ENCODE peak calls at places on chromosomes 4 and X, in five cellular contexts. One of them, this sample, is unnamed.

GRCh38 chr4:103915224-103915869 is 195.6 kb upstream of the TACR3 start:
- DNase-seq in trophoblast cell: peak; percentile 45
- DNase-seq in neuronal stem cell: no peak
- DNase-seq in H1: no peak
- DNase-seq in H9: no peak
- DNase-seq in this sample: peak; percentile 31

GRCh38 chrX:40580537-40581332 is at the start of gene ATP6AP2:
- DNase-seq in H9: peak; percentile 97
- DNase-seq in trophoblast cell: peak; percentile 92
- DNase-seq in H1: peak; percentile 56
- DNase-seq in neuronal stem cell: peak; percentile 88
- DNase-seq in this sample: peak; percentile 94

GRCh38 chr4:95540227-95540626 is 8.5 kb downstream of the UNC5C start:
- DNase-seq in H1: no peak
- DNase-seq in H9: no peak
- DNase-seq in neuronal stem cell: no peak
- DNase-seq in trophoblast cell: no peak
- DNase-seq in this sample: peak; percentile 76

GRCh38 chr4:5619913-5620625 is 88.3 kb downstream of the EVC2 start:
- DNase-seq in H9: no peak
- DNase-seq in trophoblast cell: no peak
- DNase-seq in neuronal stem cell: no peak
- DNase-seq in H1: no peak
- DNase-seq in this sample: peak; percentile 39

GRCh38 chr4:52848255-52848654 is 13.9 kb upstream of the RASL11B start:
- DNase-seq in H9: no peak
- DNase-seq in H1: no peak
- DNase-seq in neuronal stem cell: no peak
- DNase-seq in trophoblast cell: no peak
- DNase-seq in this sample: no peak

GRCh38 chr4:161937596-161937995 is 226.2 kb downstream of the FSTL5 start:
- DNase-seq in H9: no peak
- DNase-seq in neuronal stem cell: no peak
- DNase-seq in H1: no peak
- DNase-seq in trophoblast cell: peak; percentile 63
- DNase-seq in this sample: no peak

GRCh38 chr4:155564880-155565279 is 101.8 kb upstream of the GUCY1A1 start:
- DNase-seq in H1: no peak
- DNase-seq in trophoblast cell: no peak
- DNase-seq in H9: no peak
- DNase-seq in neuronal stem cell: no peak
- DNase-seq in this sample: no peak

GRCh38 chr4:101125045-101125713 is 222.1 kb downstream of the PPP3CA start:
- DNase-seq in H1: no peak
- DNase-seq in H9: no peak
- DNase-seq in trophoblast cell: no peak
- DNase-seq in neuronal stem cell: no peak
- DNase-seq in this sample: no peak

GRCh38 chrX:136608295-136608933 is 39.5 kb upstream of the CD40LG start:
- DNase-seq in H9: peak; percentile 30
- DNase-seq in neuronal stem cell: no peak
- DNase-seq in trophoblast cell: no peak
- DNase-seq in H1: no peak
- DNase-seq in this sample: no peak

GRCh38 chrX:63560601-63561218 is 209.6 kb upstream of the SPIN4 start:
- DNase-seq in H1: peak; percentile 57
- DNase-seq in H9: peak; percentile 84
- DNase-seq in trophoblast cell: peak; percentile 64
- DNase-seq in neuronal stem cell: peak; percentile 53
- DNase-seq in this sample: peak; percentile 82

GRCh38 chr4:46274717-46275116 is 115.2 kb downstream of the GABRA2 start:
- DNase-seq in neuronal stem cell: no peak
- DNase-seq in H1: no peak
- DNase-seq in trophoblast cell: no peak
- DNase-seq in H9: no peak
- DNase-seq in this sample: no peak

GRCh38 chr4:23456864-23457263 is 433.0 kb downstream of the PPARGC1A start:
- DNase-seq in neuronal stem cell: no peak
- DNase-seq in H9: no peak
- DNase-seq in H1: no peak
- DNase-seq in trophoblast cell: no peak
- DNase-seq in this sample: no peak

GRCh38 chr4:65917486-65917885 is 247.2 kb upstream of the EPHA5 start:
- DNase-seq in trophoblast cell: peak; percentile 4
- DNase-seq in H9: no peak
- DNase-seq in H1: no peak
- DNase-seq in neuronal stem cell: no peak
- DNase-seq in this sample: peak; percentile 61

GRCh38 chrX:16727637-16728036 is 8.2 kb downstream of the SYAP1 start:
- DNase-seq in trophoblast cell: no peak
- DNase-seq in H1: no peak
- DNase-seq in H9: no peak
- DNase-seq in neuronal stem cell: no peak
- DNase-seq in this sample: no peak

GRCh38 chrX:74506310-74507115 is 85.2 kb downstream of the SLC16A2 start:
- DNase-seq in neuronal stem cell: no peak
- DNase-seq in H9: no peak
- DNase-seq in trophoblast cell: no peak
- DNase-seq in H1: no peak
- DNase-seq in this sample: no peak

GRCh38 chrX:25023908-25024307 is 8.1 kb upstream of the ARX start:
- DNase-seq in H1: no peak
- DNase-seq in neuronal stem cell: no peak
- DNase-seq in trophoblast cell: no peak
- DNase-seq in H9: no peak
- DNase-seq in this sample: no peak

GRCh38 chr4:60723796-60724195 is 476.3 kb upstream of the ADGRL3 start:
- DNase-seq in trophoblast cell: no peak
- DNase-seq in H1: no peak
- DNase-seq in neuronal stem cell: no peak
- DNase-seq in H9: no peak
- DNase-seq in this sample: no peak

GRCh38 chrX:151402719-151403390 is 5.8 kb downstream of the VMA21 start:
- DNase-seq in H1: no peak
- DNase-seq in H9: peak; percentile 34
- DNase-seq in trophoblast cell: no peak
- DNase-seq in neuronal stem cell: no peak
- DNase-seq in this sample: no peak

GRCh38 chr4:704198-704891 is 1.3 kb upstream of the PCGF3 start:
- DNase-seq in trophoblast cell: no peak
- DNase-seq in H9: no peak
- DNase-seq in neuronal stem cell: no peak
- DNase-seq in H1: no peak
- DNase-seq in this sample: no peak

GRCh38 chrX:40099046-40099968 is 1.5 kb upstream of the BCOR start:
- DNase-seq in H1: no peak
- DNase-seq in trophoblast cell: peak; percentile 38
- DNase-seq in neuronal stem cell: no peak
- DNase-seq in H9: peak; percentile 79
- DNase-seq in this sample: peak; percentile 55

GRCh38 chr4:75658881-75659280 is 14.3 kb downstream of the G3BP2 start:
- DNase-seq in H9: no peak
- DNase-seq in neuronal stem cell: no peak
- DNase-seq in trophoblast cell: no peak
- DNase-seq in H1: no peak
- DNase-seq in this sample: peak; percentile 57
- H3K27ac ChIP-seq in H9: no peak overlapping the region
- H3K27ac ChIP-seq in neuronal stem cell: no peak overlapping the region
- H3K27ac ChIP-seq in trophoblast cell: no peak overlapping the region
- H3K27ac ChIP-seq in H1: no peak overlapping the region
- H3K27ac ChIP-seq in this sample: peak overlapping the region; percentile 23

GRCh38 chrX:41666251-41666650 is 22.5 kb upstream of the GPR34 start:
- DNase-seq in neuronal stem cell: no peak
- DNase-seq in H9: no peak
- DNase-seq in H1: no peak
- DNase-seq in trophoblast cell: no peak
- DNase-seq in this sample: no peak

GRCh38 chrX:41661366-41662095 is 27.2 kb upstream of the GPR34 start:
- DNase-seq in trophoblast cell: no peak
- DNase-seq in neuronal stem cell: no peak
- DNase-seq in H9: no peak
- DNase-seq in H1: no peak
- DNase-seq in this sample: no peak

GRCh38 chrX:41667631-41668030 is 21.1 kb upstream of the GPR34 start:
- DNase-seq in trophoblast cell: no peak
- DNase-seq in H1: no peak
- DNase-seq in neuronal stem cell: no peak
- DNase-seq in H9: no peak
- DNase-seq in this sample: no peak

GRCh38 chrX:41665676-41666075 is 23.1 kb upstream of the GPR34 start:
- DNase-seq in neuronal stem cell: no peak
- DNase-seq in trophoblast cell: no peak
- DNase-seq in H9: no peak
- DNase-seq in H1: no peak
- DNase-seq in this sample: no peak

GRCh38 chrX:41664307-41665299 is 24.2 kb upstream of the GPR34 start:
- DNase-seq in trophoblast cell: no peak
- DNase-seq in H9: no peak
- DNase-seq in neuronal stem cell: no peak
- DNase-seq in H1: no peak
- DNase-seq in this sample: peak; percentile 23
- H3K9ac ChIP-seq in trophoblast cell: no peak overlapping the region
- H3K9ac ChIP-seq in H9: no peak overlapping the region
- H3K9ac ChIP-seq in neuronal stem cell: no peak overlapping the region
- H3K9ac ChIP-seq in H1: no peak overlapping the region
- H3K9ac ChIP-seq in this sample: peak overlapping the region; percentile 19

GRCh38 chrX:13285229-13285628 is 34.6 kb downstream of the ATXN3L start:
- DNase-seq in H9: no peak
- DNase-seq in H1: no peak
- DNase-seq in neuronal stem cell: no peak
- DNase-seq in trophoblast cell: peak; percentile 38
- DNase-seq in this sample: no peak
- H2BK12ac ChIP-seq in H9: no peak overlapping the region
- H2BK12ac ChIP-seq in H1: no peak overlapping the region
- H2BK12ac ChIP-seq in neuronal stem cell: no peak overlapping the region
- H2BK12ac ChIP-seq in trophoblast cell: peak overlapping the region; percentile 69
- H2BK12ac ChIP-seq in this sample: peak overlapping the region; percentile 89

GRCh38 chrX:10773318-10773717 is 152.9 kb upstream of the MID1 start:
- DNase-seq in H9: no peak
- DNase-seq in H1: no peak
- DNase-seq in trophoblast cell: no peak
- DNase-seq in neuronal stem cell: no peak
- DNase-seq in this sample: no peak

GRCh38 chrX:10769165-10769564 is 148.8 kb upstream of the MID1 start:
- DNase-seq in trophoblast cell: peak; percentile 60
- DNase-seq in neuronal stem cell: peak; percentile 24
- DNase-seq in H1: no peak
- DNase-seq in H9: no peak
- DNase-seq in this sample: peak; percentile 47

DNA sequence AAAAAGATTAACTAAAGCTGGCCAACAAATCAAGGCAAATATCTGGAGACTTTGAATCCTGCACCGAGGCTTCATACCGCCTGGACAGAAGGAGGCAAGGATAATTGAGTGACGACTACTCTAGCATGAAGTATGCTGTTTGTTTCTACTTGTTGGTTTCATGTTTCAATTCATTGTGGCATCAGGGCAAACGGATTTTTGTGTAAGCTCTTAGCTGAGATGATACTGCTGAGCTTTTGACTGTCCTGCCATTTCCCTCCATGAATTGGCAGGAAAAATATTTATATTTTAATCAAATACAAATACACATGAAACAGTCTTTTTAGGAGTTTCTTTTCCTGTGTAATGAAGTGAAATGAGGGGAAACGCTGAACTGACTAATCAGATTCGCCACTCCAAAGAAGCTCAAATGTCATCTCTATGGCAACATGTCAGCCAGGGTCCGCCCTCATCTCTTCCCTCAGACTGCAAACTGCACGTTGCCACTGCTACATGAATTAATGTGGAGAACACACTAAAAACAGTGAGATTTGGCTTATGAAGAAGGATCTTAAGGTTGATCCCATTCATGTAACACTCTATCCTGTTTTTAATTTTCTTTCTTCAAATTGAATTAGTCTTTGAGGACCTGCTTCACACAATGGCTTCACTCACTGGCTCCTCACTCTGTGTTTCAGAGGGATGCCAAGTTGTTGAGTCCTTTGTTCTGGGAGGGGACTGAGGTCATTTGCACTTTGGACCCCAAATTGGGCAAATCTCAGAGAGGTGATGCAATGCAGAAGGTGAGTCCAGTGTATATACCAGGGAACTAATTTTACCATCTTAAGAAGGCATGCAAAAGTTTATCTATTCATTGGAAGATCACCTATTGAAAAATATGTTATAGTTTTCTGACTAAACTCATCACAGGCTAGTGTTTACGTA is 149.6 kb upstream of the MID1 start:
- DNase-seq in H9: no peak
- DNase-seq in neuronal stem cell: peak; percentile 33
- DNase-seq in trophoblast cell: no peak
- DNase-seq in H1: no peak
- DNase-seq in this sample: peak; percentile 9
- H3K27ac ChIP-seq in H9: no peak overlapping the region
- H3K27ac ChIP-seq in neuronal stem cell: peak overlapping the region; percentile 94
- H3K27ac ChIP-seq in trophoblast cell: no peak overlapping the region
- H3K27ac ChIP-seq in H1: no peak overlapping the region
- H3K27ac ChIP-seq in this sample: no peak overlapping the region

GRCh38 chrX:53288173-53288572 is 6.8 kb upstream of the IQSEC2 start:
- DNase-seq in trophoblast cell: no peak
- DNase-seq in H9: peak; percentile 60
- DNase-seq in neuronal stem cell: peak; percentile 52
- DNase-seq in H1: no peak
- DNase-seq in this sample: peak; percentile 33
- H3K9ac ChIP-seq in trophoblast cell: no peak overlapping the region
- H3K9ac ChIP-seq in H9: no peak overlapping the region
- H3K9ac ChIP-seq in neuronal stem cell: no peak overlapping the region
- H3K9ac ChIP-seq in H1: no peak overlapping the region
- H3K9ac ChIP-seq in this sample: peak overlapping the region; percentile 57

GRCh38 chr4:140000232-140000631 is 153.8 kb downstream of the MAML3 start:
- DNase-seq in neuronal stem cell: no peak
- DNase-seq in H9: no peak
- DNase-seq in H1: no peak
- DNase-seq in trophoblast cell: no peak
- DNase-seq in this sample: no peak

GRCh38 chr4:140003851-140004579 is 150.0 kb downstream of the MAML3 start:
- DNase-seq in H9: no peak
- DNase-seq in neuronal stem cell: no peak
- DNase-seq in trophoblast cell: no peak
- DNase-seq in H1: no peak
- DNase-seq in this sample: no peak

GRCh38 chr4:140004580-140005314 is 149.2 kb downstream of the MAML3 start:
- DNase-seq in H1: no peak
- DNase-seq in neuronal stem cell: peak; percentile 74
- DNase-seq in H9: peak; percentile 60
- DNase-seq in trophoblast cell: peak; percentile 51
- DNase-seq in this sample: peak; percentile 56

DNA sequence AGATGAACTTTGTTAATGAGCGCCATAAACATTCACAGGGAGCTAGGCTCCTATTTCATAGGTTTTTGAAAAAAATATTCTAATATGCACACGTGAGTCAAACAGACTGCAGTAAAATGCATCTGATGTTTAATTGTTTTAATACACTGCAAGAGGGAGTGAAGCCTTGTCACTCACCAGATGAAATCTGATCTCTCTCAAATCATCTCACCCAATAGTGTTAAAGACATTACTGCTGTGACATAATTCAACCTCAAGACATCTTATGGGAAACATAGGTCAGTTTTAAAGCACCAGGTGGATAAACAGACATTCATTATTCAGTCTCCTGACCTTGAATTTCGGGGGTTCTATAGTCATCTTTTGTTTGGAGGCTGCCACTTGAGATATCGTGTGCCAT is 148.3 kb downstream of the MAML3 start:
- DNase-seq in trophoblast cell: no peak
- DNase-seq in H1: no peak
- DNase-seq in neuronal stem cell: no peak
- DNase-seq in H9: no peak
- DNase-seq in this sample: no peak
- H2BK12ac ChIP-seq in trophoblast cell: no peak overlapping the region
- H2BK12ac ChIP-seq in H1: no peak overlapping the region
- H2BK12ac ChIP-seq in neuronal stem cell: no peak overlapping the region
- H2BK12ac ChIP-seq in H9: no peak overlapping the region
- H2BK12ac ChIP-seq in this sample: no peak overlapping the region